ENCODE peak calls at places on chromosome 13, in four cellular contexts. One of them, this sample, is unnamed.

GRCh38 chr13:44243198-44243852 is 130.3 kb upstream of the SERP2 start:
- DNase-seq in SK-N-SH: peak; percentile 28
- DNase-seq in K562: peak; percentile 65
- DNase-seq in HepG2: peak; percentile 54
- DNase-seq in this sample: peak; percentile 92

GRCh38 chr13:24254151-24254810 is 55.1 kb upstream of the C1QTNF9 start:
- DNase-seq in SK-N-SH: no peak
- DNase-seq in K562: no peak
- DNase-seq in HepG2: no peak
- DNase-seq in this sample: no peak

GRCh38 chr13:34076319-34076718 is 258.4 kb downstream of the RFC3 start:
- DNase-seq in SK-N-SH: no peak
- DNase-seq in K562: no peak
- DNase-seq in HepG2: no peak
- DNase-seq in this sample: no peak

GRCh38 chr13:82963466-82963865 is 918.8 kb downstream of the SLITRK1 start:
- DNase-seq in SK-N-SH: no peak
- DNase-seq in K562: no peak
- DNase-seq in HepG2: no peak
- DNase-seq in this sample: no peak

GRCh38 chr13:44140146-44140545 is 233.5 kb upstream of the SERP2 start:
- DNase-seq in SK-N-SH: no peak
- DNase-seq in K562: no peak
- DNase-seq in HepG2: peak; percentile 16
- DNase-seq in this sample: no peak

GRCh38 chr13:95262837-95263381 is 38.3 kb downstream of the ABCC4 start:
- DNase-seq in SK-N-SH: no peak
- DNase-seq in K562: no peak
- DNase-seq in HepG2: no peak
- DNase-seq in this sample: no peak

GRCh38 chr13:112711528-112712265 is 21.9 kb downstream of the ATP11A start:
- DNase-seq in SK-N-SH: no peak
- DNase-seq in K562: peak; percentile 88
- DNase-seq in HepG2: peak; percentile 76
- DNase-seq in this sample: peak; percentile 85

GRCh38 chr13:110509971-110510786 is 51.3 kb downstream of the RAB20 start:
- DNase-seq in SK-N-SH: no peak
- DNase-seq in K562: peak; percentile 37
- DNase-seq in HepG2: no peak
- DNase-seq in this sample: no peak

GRCh38 chr13:106468948-106469590 is 66.4 kb downstream of the EFNB2 start:
- DNase-seq in SK-N-SH: no peak
- DNase-seq in K562: no peak
- DNase-seq in HepG2: no peak
- DNase-seq in this sample: no peak

GRCh38 chr13:49279112-49279511 is 31.4 kb downstream of the CDADC1 start:
- DNase-seq in SK-N-SH: no peak
- DNase-seq in K562: no peak
- DNase-seq in HepG2: no peak
- DNase-seq in this sample: no peak

GRCh38 chr13:75825161-75825560 is 189.0 kb downstream of the LMO7 start:
- DNase-seq in SK-N-SH: no peak
- DNase-seq in K562: no peak
- DNase-seq in HepG2: no peak
- DNase-seq in this sample: no peak

DNA sequence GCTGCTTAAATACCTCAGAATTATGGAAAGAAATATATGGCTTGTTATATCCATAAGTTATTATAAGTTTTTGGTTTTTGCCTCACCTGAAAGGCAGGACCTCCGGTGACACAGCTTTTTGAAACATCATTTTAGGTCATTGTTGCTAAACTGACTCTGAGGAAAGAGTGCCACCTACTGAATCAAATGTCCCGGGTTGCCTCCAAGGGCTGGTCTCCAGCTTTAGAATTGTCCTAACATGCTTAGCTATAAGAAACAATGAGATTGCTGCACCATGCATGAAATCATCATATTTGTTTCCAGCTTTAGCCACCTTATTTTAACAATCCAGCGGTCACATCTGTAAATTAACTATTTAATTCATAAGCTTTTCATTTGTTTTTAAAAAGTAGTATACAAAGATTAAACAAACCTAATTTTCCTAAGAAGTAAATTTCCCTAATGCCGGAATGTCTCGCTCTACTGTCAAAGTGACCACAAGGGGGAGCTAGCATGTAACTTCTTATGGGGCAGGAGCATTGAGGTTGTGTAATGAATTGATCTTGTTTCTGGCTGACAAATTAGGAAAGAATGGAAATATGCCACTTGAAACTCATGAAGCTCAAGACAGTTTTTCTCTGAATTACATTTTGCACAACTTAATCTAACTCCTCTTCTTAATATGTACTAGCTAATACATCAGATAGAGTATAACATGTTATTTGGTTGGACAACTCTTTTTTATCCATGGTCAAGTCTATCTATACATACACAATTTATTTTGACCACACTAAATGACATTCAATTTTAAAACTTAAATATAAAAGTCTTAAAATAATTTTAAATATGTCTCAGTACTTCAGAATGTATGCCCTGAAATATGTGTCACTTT is 6.7 kb upstream of the PCDH17 start:
- DNase-seq in SK-N-SH: peak; percentile 44
- DNase-seq in K562: peak; percentile 18
- DNase-seq in HepG2: peak; percentile 56
- DNase-seq in this sample: no peak
- TF ChIP-seq ELF1 in SK-N-SH: no peak
- TF ChIP-seq ELF1 in K562: no peak
- TF ChIP-seq ELF1 in HepG2: no peak
- TF ChIP-seq ELF1 in this sample: no peak

DNA sequence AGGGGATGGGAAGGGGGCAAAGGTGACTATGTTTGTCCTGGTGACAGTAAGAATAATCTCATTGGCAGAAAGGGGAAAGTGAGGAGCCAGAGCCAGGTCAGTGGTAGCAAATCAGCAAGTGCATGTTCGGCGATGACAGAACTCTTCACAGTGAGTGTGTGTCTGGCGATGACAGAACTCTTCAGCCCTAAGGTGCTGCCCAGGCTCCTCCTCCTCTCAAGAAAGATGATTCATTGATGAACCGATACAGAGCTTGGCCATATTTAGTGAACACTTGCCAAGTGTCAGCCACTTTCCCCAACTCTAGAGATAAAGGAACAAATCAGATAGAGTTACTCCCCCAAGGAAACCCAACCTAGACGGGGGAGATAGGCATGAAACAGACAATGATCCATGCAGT is 199.3 kb upstream of the UBL3 start:
- DNase-seq in SK-N-SH: no peak
- DNase-seq in K562: peak; percentile 13
- DNase-seq in HepG2: no peak
- DNase-seq in this sample: no peak
- TF ChIP-seq RAD21 in SK-N-SH: no peak
- TF ChIP-seq RAD21 in K562: no peak
- TF ChIP-seq RAD21 in HepG2: no peak
- TF ChIP-seq RAD21 in this sample: no peak

GRCh38 chr13:101523732-101524131 is 71.3 kb downstream of the ITGBL1 start:
- DNase-seq in SK-N-SH: no peak
- DNase-seq in K562: no peak
- DNase-seq in HepG2: no peak
- DNase-seq in this sample: no peak
- H3K27ac ChIP-seq in SK-N-SH: no peak overlapping the region
- H3K27ac ChIP-seq in K562: no peak overlapping the region
- H3K27ac ChIP-seq in HepG2: no peak overlapping the region
- H3K27ac ChIP-seq in this sample: no peak overlapping the region

GRCh38 chr13:107574517-107575215 is 640.7 kb downstream of the LIG4 start:
- DNase-seq in SK-N-SH: no peak
- DNase-seq in K562: no peak
- DNase-seq in HepG2: no peak
- DNase-seq in this sample: no peak
- TF ChIP-seq ELF1 in SK-N-SH: no peak
- TF ChIP-seq ELF1 in K562: no peak
- TF ChIP-seq ELF1 in HepG2: no peak
- TF ChIP-seq ELF1 in this sample: no peak

GRCh38 chr13:46472384-46472783 is 80.6 kb upstream of the LRCH1 start:
- DNase-seq in SK-N-SH: no peak
- DNase-seq in K562: no peak
- DNase-seq in HepG2: no peak
- DNase-seq in this sample: no peak
- TF ChIP-seq RAD21 in SK-N-SH: no peak
- TF ChIP-seq RAD21 in K562: no peak
- TF ChIP-seq RAD21 in HepG2: no peak
- TF ChIP-seq RAD21 in this sample: no peak

GRCh38 chr13:30572859-30573275 is 44.9 kb upstream of the USPL1 start:
- DNase-seq in SK-N-SH: peak; percentile 15
- DNase-seq in K562: no peak
- DNase-seq in HepG2: peak; percentile 12
- DNase-seq in this sample: no peak
- H3K27ac ChIP-seq in SK-N-SH: peak overlapping the region; percentile 59
- H3K27ac ChIP-seq in K562: no peak overlapping the region
- H3K27ac ChIP-seq in HepG2: no peak overlapping the region
- H3K27ac ChIP-seq in this sample: no peak overlapping the region

GRCh38 chr13:56861472-56861871 is 279.2 kb upstream of the PRR20A start:
- DNase-seq in SK-N-SH: no peak
- DNase-seq in K562: no peak
- DNase-seq in HepG2: peak; percentile 1
- DNase-seq in this sample: no peak
- TF ChIP-seq ELF1 in SK-N-SH: no peak
- TF ChIP-seq ELF1 in K562: no peak
- TF ChIP-seq ELF1 in HepG2: no peak
- TF ChIP-seq ELF1 in this sample: no peak

DNA sequence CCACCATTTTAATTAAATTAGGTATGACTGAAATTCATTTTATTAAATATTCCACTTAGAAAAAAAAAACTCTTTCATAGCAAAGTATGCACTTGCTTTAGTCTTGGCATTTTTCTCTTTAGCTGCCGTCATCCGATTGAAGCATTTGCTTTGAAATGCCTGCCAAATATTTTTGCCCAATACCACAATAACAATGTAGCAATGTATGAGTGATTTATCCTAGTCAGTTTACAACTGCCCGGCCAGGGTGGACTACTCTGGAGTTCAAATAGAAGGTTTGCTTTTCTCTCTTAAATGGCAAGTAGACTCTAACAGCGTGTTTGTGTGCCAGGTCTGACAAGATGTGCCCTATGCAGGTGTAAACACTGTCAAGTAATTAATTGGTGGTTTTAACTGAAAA is 675.3 kb upstream of the SGCG start:
- DNase-seq in SK-N-SH: no peak
- DNase-seq in K562: no peak
- DNase-seq in HepG2: no peak
- DNase-seq in this sample: no peak
- TF ChIP-seq RAD21 in SK-N-SH: no peak
- TF ChIP-seq RAD21 in K562: no peak
- TF ChIP-seq RAD21 in HepG2: no peak
- TF ChIP-seq RAD21 in this sample: no peak

GRCh38 chr13:36920612-36921185 is 661 bp upstream of the SMAD9 start:
- DNase-seq in SK-N-SH: no peak
- DNase-seq in K562: no peak
- DNase-seq in HepG2: no peak
- DNase-seq in this sample: no peak
- H3K27ac ChIP-seq in SK-N-SH: peak overlapping the region; percentile 96
- H3K27ac ChIP-seq in K562: no peak overlapping the region
- H3K27ac ChIP-seq in HepG2: peak overlapping the region; percentile 21
- H3K27ac ChIP-seq in this sample: no peak overlapping the region

GRCh38 chr13:27472941-27473340 is 22.6 kb upstream of the MTIF3 start:
- DNase-seq in SK-N-SH: no peak
- DNase-seq in K562: no peak
- DNase-seq in HepG2: no peak
- DNase-seq in this sample: no peak

GRCh38 chr13:27474751-27475268 is 24.4 kb upstream of the MTIF3 start:
- DNase-seq in SK-N-SH: no peak
- DNase-seq in K562: no peak
- DNase-seq in HepG2: no peak
- DNase-seq in this sample: no peak

GRCh38 chr13:27472441-27472840 is 22.1 kb upstream of the MTIF3 start:
- DNase-seq in SK-N-SH: no peak
- DNase-seq in K562: no peak
- DNase-seq in HepG2: no peak
- DNase-seq in this sample: no peak

GRCh38 chr13:27481766-27482165 is 31.4 kb upstream of the MTIF3 start:
- DNase-seq in SK-N-SH: peak; percentile 65
- DNase-seq in K562: peak; percentile 69
- DNase-seq in HepG2: peak; percentile 37
- DNase-seq in this sample: peak; percentile 37

DNA sequence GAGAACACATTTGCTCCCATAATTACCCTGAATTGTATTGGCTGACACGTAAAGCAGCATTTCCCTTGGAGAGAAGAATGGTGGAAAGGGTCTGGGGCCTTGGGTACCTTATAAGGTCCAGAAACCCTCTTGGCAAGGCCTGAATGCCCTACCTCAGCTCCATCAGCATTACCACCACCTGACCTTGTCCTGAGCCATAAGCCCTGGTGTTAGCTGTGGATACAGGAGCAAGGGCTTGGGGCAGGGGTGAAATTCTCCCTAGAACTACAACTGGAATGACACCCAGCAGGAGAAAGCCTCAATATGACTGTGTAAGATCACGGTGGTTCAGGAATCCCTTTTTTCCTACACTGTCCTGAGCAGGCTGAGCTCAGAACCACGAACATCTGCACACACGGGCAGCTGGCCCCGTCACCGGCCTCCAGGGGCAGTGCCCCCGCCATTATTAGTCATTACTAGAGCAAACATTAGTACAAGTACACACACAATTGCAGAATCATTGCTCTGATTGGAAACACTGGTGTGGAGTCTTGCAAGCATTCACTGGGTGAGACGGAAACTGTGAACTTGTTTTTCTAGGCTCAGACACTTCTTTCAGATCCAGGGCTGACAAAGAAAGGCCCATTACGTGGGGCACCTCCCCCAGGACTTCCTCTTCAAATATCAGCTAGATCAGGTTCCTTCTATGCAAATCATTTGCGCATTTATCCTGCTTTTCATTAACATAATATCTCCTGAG is 26.7 kb upstream of the MTIF3 start:
- DNase-seq in SK-N-SH: no peak
- DNase-seq in K562: no peak
- DNase-seq in HepG2: peak; percentile 76
- DNase-seq in this sample: no peak
- TF ChIP-seq ELF1 in SK-N-SH: no peak
- TF ChIP-seq ELF1 in K562: no peak
- TF ChIP-seq ELF1 in HepG2: no peak
- TF ChIP-seq ELF1 in this sample: no peak

This sample was measured in HCT116.